ENCODE peak calls at places on chromosomes 7 and 10, in nine cellular contexts. M is Peyer's patch, J is tibial artery, Y is pancreas, B is RWPE1, Q is Caco-2, U is heart right ventricle, D is GM10248, X is psoas muscle. A is an unnamed sample.
A peak's percentile ranks its signal among the peaks of the same experiment; 100 is the strongest.

GRCh38 chr7:786472-787255 is 45.6 kb upstream of the SUN1 start:
- DNase-seq in M (peak; percentile 84), J (peak; percentile 86), Y (peak; percentile 90), B (peak; percentile 80), Q (peak; percentile 79), U (peak; percentile 83), D (peak; percentile 88), X (peak; percentile 78), A (peak; percentile 74)

GRCh38 chr7:117188949-117189348 is 133.9 kb downstream of the WNT2 start:
- DNase-seq in M (no peak), J (no peak), Y (no peak), B (no peak), Q (no peak), U (no peak), D (no peak), X (no peak), A (no peak)

GRCh38 chr7:50851451-50851850 is 68.8 kb upstream of the GRB10 start:
- DNase-seq in M (no peak), J (no peak), Y (no peak), B (no peak), Q (no peak), U (no peak), D (no peak), X (no peak), A (no peak)

GRCh38 chr10:116947838-116948529 is 57.0 kb downstream of the SHTN1 start:
- DNase-seq in M (no peak), J (no peak), Y (no peak), B (peak; percentile 77), Q (peak; percentile 21), U (no peak), D (no peak), X (no peak), A (no peak)

GRCh38 chr10:130756651-130757050 is 554.9 kb downstream of the TCERG1L start:
- DNase-seq in M (peak; percentile 6), J (peak; percentile 29), Y (no peak), B (no peak), Q (no peak), U (no peak), D (no peak), X (no peak), A (no peak)

GRCh38 chr10:3895045-3895609 is 110.1 kb upstream of the KLF6 start:
- DNase-seq in M (no peak), J (no peak), Y (no peak), B (no peak), Q (no peak), U (no peak), D (no peak), X (no peak), A (no peak)

GRCh38 chr7:130157700-130158099 is 47.5 kb downstream of the TMEM209 start:
- DNase-seq in M (no peak), J (no peak), Y (no peak), B (no peak), Q (no peak), U (no peak), D (no peak), X (no peak), A (no peak)

GRCh38 chr10:109971640-109972039 is 36.1 kb upstream of the ADD3 start:
- DNase-seq in M (no peak), J (no peak), Y (no peak), B (no peak), Q (no peak), U (no peak), D (no peak), X (no peak), A (no peak)

GRCh38 chr7:2475678-2476015 is 551 bp downstream of the GRIFIN start:
- DNase-seq in M (peak; percentile 37), J (no peak), Y (peak; percentile 59), B (no peak), Q (no peak), U (no peak), D (no peak), X (no peak), A (no peak)

GRCh38 chr7:46680147-46680546 is 759.1 kb upstream of the IGFBP3 start:
- DNase-seq in M (no peak), J (no peak), Y (no peak), B (no peak), Q (no peak), U (no peak), D (peak; percentile 17), X (no peak), A (no peak)

GRCh38 chr7:46685051-46685450 is 764.0 kb upstream of the IGFBP3 start:
- DNase-seq in M (no peak), J (no peak), Y (no peak), B (no peak), Q (no peak), U (no peak), D (no peak), X (no peak), A (no peak)

GRCh38 chr7:46679671-46680070 is 758.6 kb upstream of the IGFBP3 start:
- DNase-seq in M (no peak), J (no peak), Y (no peak), B (no peak), Q (no peak), U (no peak), D (no peak), X (no peak), A (no peak)

GRCh38 chr7:46682841-46683624 is 762.0 kb upstream of the IGFBP3 start:
- DNase-seq in M (no peak), J (no peak), Y (no peak), B (no peak), Q (no peak), U (no peak), D (no peak), X (no peak), A (no peak)

GRCh38 chr7:46681865-46682503 is 760.9 kb upstream of the IGFBP3 start:
- DNase-seq in M (no peak), J (peak; percentile 71), Y (no peak), B (no peak), Q (no peak), U (peak; percentile 24), D (no peak), X (peak; percentile 49), A (peak; percentile 49)
- TF ChIP-seq CTCF in M (no peak), J (no peak), Y (no peak), B (no peak), Q (no peak), U (no peak), D (no peak), X (no peak), A (no peak)

DNA sequence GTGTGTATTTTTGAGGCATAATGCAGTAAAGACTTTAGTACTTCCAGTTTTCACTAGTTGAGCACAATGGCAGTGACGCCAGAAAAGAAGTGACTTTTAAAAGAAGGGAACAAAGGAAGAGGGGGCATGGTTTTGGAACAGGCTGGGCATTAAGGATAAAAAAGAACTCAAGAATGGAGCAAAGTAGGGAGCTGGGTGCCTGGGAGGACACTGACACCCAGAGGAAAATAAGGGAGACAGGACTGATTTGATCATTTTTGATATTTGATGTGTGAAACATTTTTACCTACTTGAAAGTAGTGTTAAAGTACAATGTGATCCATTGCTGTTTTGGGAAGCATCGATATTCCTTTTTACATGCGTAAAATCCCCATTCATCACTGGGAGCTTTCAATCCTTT is 85.4 kb downstream of the ADAM12 start:
- DNase-seq in M (no peak), J (no peak), Y (no peak), B (no peak), Q (no peak), U (no peak), D (no peak), X (no peak), A (no peak)
- TF ChIP-seq CTCF in M (peak; percentile 8), J (peak; percentile 25), Y (no peak), B (no peak), Q (no peak), U (peak; percentile 36), D (no peak), X (no peak), A (peak; percentile 40)

GRCh38 chr10:17805440-17805839 is 3.7 kb upstream of the MRC1 start:
- DNase-seq in M (no peak), J (no peak), Y (no peak), B (no peak), Q (no peak), U (no peak), D (no peak), X (no peak), A (no peak)

GRCh38 chr10:17802350-17802749 is 6.8 kb upstream of the MRC1 start:
- DNase-seq in M (no peak), J (no peak), Y (no peak), B (no peak), Q (no peak), U (no peak), D (no peak), X (no peak), A (no peak)

GRCh38 chr10:17808971-17809841 is at the start of gene MRC1:
- DNase-seq in M (no peak), J (peak; percentile 73), Y (no peak), B (no peak), Q (no peak), U (peak; percentile 29), D (no peak), X (peak; percentile 38), A (peak; percentile 34)

GRCh38 chr10:17802966-17803365 is 6.2 kb upstream of the MRC1 start:
- DNase-seq in M (no peak), J (no peak), Y (no peak), B (peak; percentile 10), Q (no peak), U (no peak), D (no peak), X (no peak), A (no peak)

GRCh38 chr10:17805921-17806577 is 3.1 kb upstream of the MRC1 start:
- DNase-seq in M (no peak), J (no peak), Y (no peak), B (no peak), Q (peak; percentile 56), U (no peak), D (no peak), X (no peak), A (no peak)
- TF ChIP-seq CTCF in M (peak; percentile 21), J (no peak), Y (no peak), B (no peak), Q (peak; percentile 52), U (peak; percentile 41), D (no peak), X (no peak), A (peak; percentile 29)

GRCh38 chr7:132577206-132578049 is 1.2 kb upstream of the PLXNA4 start:
- DNase-seq in M (peak; percentile 56), J (peak; percentile 75), Y (peak; percentile 71), B (peak; percentile 5), Q (peak; percentile 43), U (peak; percentile 83), D (no peak), X (peak; percentile 71), A (peak; percentile 84)
- TF ChIP-seq CTCF in M (no peak), J (no peak), Y (no peak), B (no peak), Q (peak; percentile 17), U (peak; percentile 51), D (no peak), X (peak; percentile 6), A (peak; percentile 39)

A was measured in left ventricle myocardium inferior.